ENCODE peak calls at places on chromosomes 11 and 22, in five cellular contexts. I, S, J, B and U are unnamed samples.

GRCh38 chr22:17213976-17214375 is 5.3 kb downstream of the ADA2 start:
- DNase-seq in I (no peak), B (no peak), J (no peak), S (peak), U (no peak)

GRCh38 chr22:30286813-30287625 is 2.3 kb downstream of the CASTOR1 start:
- DNase-seq in J (no peak), S (peak), B (peak), I (no peak), U (peak)

GRCh38 chr11:13007702-13008435 is 1.2 kb upstream of the RASSF10 start:
- DNase-seq in S (no peak), J (no peak), B (no peak), I (no peak), U (no peak)

GRCh38 chr11:112610996-112611795 is 350.0 kb upstream of the NCAM1 start:
- DNase-seq in S (no peak), I (no peak), J (no peak), B (no peak), U (no peak)

GRCh38 chr11:44752262-44752661 is 25.5 kb downstream of the TSPAN18 start:
- DNase-seq in J (no peak), S (no peak), I (no peak), B (no peak), U (no peak)

GRCh38 chr11:76152741-76153608 is 53.3 kb downstream of the WNT11 start:
- DNase-seq in J (peak), S (no peak), B (no peak), I (no peak), U (no peak)

GRCh38 chr11:92098172-92098571 is 126.4 kb upstream of the FAT3 start:
- DNase-seq in I (no peak), J (no peak), S (no peak), B (no peak), U (no peak)

GRCh38 chr22:44520695-44521094 is 22.7 kb upstream of the RTL6 start:
- DNase-seq in I (no peak), B (no peak), J (no peak), S (no peak), U (no peak)

GRCh38 chr11:117316197-117316961 is at the start of gene BACE1:
- DNase-seq in S (peak), J (peak), B (no peak), I (peak), U (peak)

GRCh38 chr11:125397421-125397820 is 98.6 kb downstream of the FEZ1 start:
- DNase-seq in I (no peak), B (no peak), J (no peak), S (no peak), U (no peak)

GRCh38 chr11:120229451-120230424 is 10.2 kb upstream of the POU2F3 start:
- DNase-seq in I (peak), B (no peak), J (no peak), S (no peak), U (no peak)

GRCh38 chr22:27420817-27421361 is 380.7 kb downstream of the MN1 start:
- DNase-seq in I (no peak), S (peak), J (peak), B (no peak), U (no peak)

GRCh38 chr22:47002692-47003091 is 240.2 kb downstream of the TBC1D22A start:
- DNase-seq in J (no peak), S (no peak), I (no peak), B (no peak), U (no peak)

GRCh38 chr22:46622081-46622521 is 1.9 kb downstream of the GRAMD4 start:
- DNase-seq in J (peak), I (no peak), S (peak), B (no peak), U (no peak)